ENCODE peak calls at places on chromosomes 1 and 21, in nine cellular contexts. One of them, this sample, is unnamed. For H3K27me3, the result is how much of the 10 kb centered on the place peaks cover.

GRCh38 chr1:159339517-159339916 is 37.4 kb downstream of the FCER1A start:
- DNase-seq in stomach: no peak
- DNase-seq in heart left ventricle: no peak
- DNase-seq in HCT116: no peak
- DNase-seq in colonic mucosa: no peak
- DNase-seq in naive thymus-derived CD4-positive, alpha-beta T cell: no peak
- DNase-seq in heart right ventricle: no peak
- DNase-seq in AG04450: no peak
- DNase-seq in bronchial epithelial cell: no peak
- DNase-seq in this sample: no peak

GRCh38 chr1:234125283-234125682 is 220.8 kb downstream of the SLC35F3 start:
- DNase-seq in stomach: no peak
- DNase-seq in heart left ventricle: no peak
- DNase-seq in HCT116: no peak
- DNase-seq in colonic mucosa: peak
- DNase-seq in naive thymus-derived CD4-positive, alpha-beta T cell: no peak
- DNase-seq in heart right ventricle: no peak
- DNase-seq in AG04450: no peak
- DNase-seq in bronchial epithelial cell: peak
- DNase-seq in this sample: no peak

GRCh38 chr1:40450491-40451237 is 388 bp downstream of the ZFP69B start:
- DNase-seq in stomach: peak
- DNase-seq in heart left ventricle: no peak
- DNase-seq in HCT116: no peak
- DNase-seq in colonic mucosa: peak
- DNase-seq in naive thymus-derived CD4-positive, alpha-beta T cell: no peak
- DNase-seq in heart right ventricle: no peak
- DNase-seq in AG04450: peak
- DNase-seq in bronchial epithelial cell: peak
- DNase-seq in this sample: peak

GRCh38 chr1:6205849-6206845 is at the start of gene RNF207:
- DNase-seq in stomach: peak
- DNase-seq in heart left ventricle: peak
- DNase-seq in HCT116: peak
- DNase-seq in colonic mucosa: peak
- DNase-seq in naive thymus-derived CD4-positive, alpha-beta T cell: no peak
- DNase-seq in heart right ventricle: peak
- DNase-seq in AG04450: no peak
- DNase-seq in bronchial epithelial cell: peak
- DNase-seq in this sample: no peak

GRCh38 chr1:114350731-114351445 is 160.1 kb downstream of the TRIM33 start:
- DNase-seq in stomach: no peak
- DNase-seq in heart left ventricle: no peak
- DNase-seq in HCT116: no peak
- DNase-seq in colonic mucosa: no peak
- DNase-seq in naive thymus-derived CD4-positive, alpha-beta T cell: no peak
- DNase-seq in heart right ventricle: no peak
- DNase-seq in AG04450: no peak
- DNase-seq in bronchial epithelial cell: no peak
- DNase-seq in this sample: no peak

GRCh38 chr1:179816196-179816960 is 61.2 kb downstream of the TOR1AIP2 start:
- DNase-seq in stomach: no peak
- DNase-seq in heart left ventricle: peak
- DNase-seq in HCT116: no peak
- DNase-seq in colonic mucosa: no peak
- DNase-seq in naive thymus-derived CD4-positive, alpha-beta T cell: no peak
- DNase-seq in heart right ventricle: peak
- DNase-seq in AG04450: no peak
- DNase-seq in bronchial epithelial cell: no peak
- DNase-seq in this sample: no peak

GRCh38 chr1:68819190-68819829 is 322.4 kb upstream of the DEPDC1 start:
- DNase-seq in stomach: no peak
- DNase-seq in heart left ventricle: no peak
- DNase-seq in HCT116: peak
- DNase-seq in colonic mucosa: no peak
- DNase-seq in naive thymus-derived CD4-positive, alpha-beta T cell: no peak
- DNase-seq in heart right ventricle: no peak
- DNase-seq in AG04450: no peak
- DNase-seq in bronchial epithelial cell: peak
- DNase-seq in this sample: peak

GRCh38 chr1:240465531-240465940 is 146.4 kb downstream of the GREM2 start:
- DNase-seq in stomach: no peak
- DNase-seq in heart left ventricle: no peak
- DNase-seq in HCT116: no peak
- DNase-seq in colonic mucosa: no peak
- DNase-seq in naive thymus-derived CD4-positive, alpha-beta T cell: no peak
- DNase-seq in heart right ventricle: no peak
- DNase-seq in AG04450: peak
- DNase-seq in bronchial epithelial cell: no peak
- DNase-seq in this sample: no peak

GRCh38 chr1:161733526-161733925 is 12.2 kb downstream of the FCRLB start:
- DNase-seq in stomach: no peak
- DNase-seq in heart left ventricle: no peak
- DNase-seq in HCT116: no peak
- DNase-seq in colonic mucosa: no peak
- DNase-seq in naive thymus-derived CD4-positive, alpha-beta T cell: no peak
- DNase-seq in heart right ventricle: no peak
- DNase-seq in AG04450: peak
- DNase-seq in bronchial epithelial cell: peak
- DNase-seq in this sample: no peak

GRCh38 chr1:174262747-174263241 is 103.5 kb downstream of the RABGAP1L start:
- DNase-seq in stomach: no peak
- DNase-seq in heart left ventricle: no peak
- DNase-seq in HCT116: peak
- DNase-seq in colonic mucosa: no peak
- DNase-seq in naive thymus-derived CD4-positive, alpha-beta T cell: peak
- DNase-seq in heart right ventricle: no peak
- DNase-seq in AG04450: peak
- DNase-seq in bronchial epithelial cell: peak
- DNase-seq in this sample: peak

GRCh38 chr21:29072873-29073221 is 601 bp downstream of the CCT8 start:
- DNase-seq in stomach: no peak
- DNase-seq in heart left ventricle: no peak
- DNase-seq in HCT116: no peak
- DNase-seq in colonic mucosa: no peak
- DNase-seq in naive thymus-derived CD4-positive, alpha-beta T cell: no peak
- DNase-seq in heart right ventricle: no peak
- DNase-seq in AG04450: no peak
- DNase-seq in bronchial epithelial cell: peak
- DNase-seq in this sample: no peak

GRCh38 chr1:234067584-234067983 is 163.1 kb downstream of the SLC35F3 start:
- DNase-seq in stomach: no peak
- DNase-seq in heart left ventricle: no peak
- DNase-seq in HCT116: no peak
- DNase-seq in colonic mucosa: no peak
- DNase-seq in naive thymus-derived CD4-positive, alpha-beta T cell: no peak
- DNase-seq in heart right ventricle: no peak
- DNase-seq in AG04450: no peak
- DNase-seq in bronchial epithelial cell: no peak
- DNase-seq in this sample: peak

DNA sequence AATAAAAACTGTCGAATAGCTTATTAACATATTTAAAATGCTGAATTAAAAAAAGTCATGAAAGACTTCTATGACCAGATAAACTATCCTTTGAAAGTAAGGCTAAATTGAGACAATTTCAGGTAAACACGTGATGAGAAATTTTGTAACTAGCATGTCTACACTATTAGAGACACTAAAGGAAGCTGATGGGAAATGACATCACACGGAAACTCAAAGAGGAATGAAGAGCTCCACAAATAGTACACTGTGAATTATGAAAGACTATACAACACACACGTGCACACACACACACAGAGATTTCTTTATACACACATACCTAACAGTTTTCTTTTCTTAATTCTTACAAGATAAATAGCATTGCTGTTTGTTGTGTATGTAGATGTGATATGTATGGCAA is 70.9 kb upstream of the PLA2G4A start:
- DNase-seq in stomach: no peak
- DNase-seq in heart left ventricle: no peak
- DNase-seq in HCT116: no peak
- DNase-seq in colonic mucosa: no peak
- DNase-seq in naive thymus-derived CD4-positive, alpha-beta T cell: no peak
- DNase-seq in heart right ventricle: no peak
- DNase-seq in AG04450: no peak
- DNase-seq in bronchial epithelial cell: no peak
- DNase-seq in this sample: no peak
- H3K27me3 ChIP-seq in stomach: under half
- H3K27me3 ChIP-seq in heart left ventricle: under half
- H3K27me3 ChIP-seq in HCT116: under half
- H3K27me3 ChIP-seq in colonic mucosa: under half
- H3K27me3 ChIP-seq in naive thymus-derived CD4-positive, alpha-beta T cell: under half
- H3K27me3 ChIP-seq in heart right ventricle: under half
- H3K27me3 ChIP-seq in AG04450: under half
- H3K27me3 ChIP-seq in bronchial epithelial cell: under half
- H3K27me3 ChIP-seq in this sample: under half

GRCh38 chr1:244836135-244836521 is 670 bp downstream of the COX20 start:
- DNase-seq in stomach: no peak
- DNase-seq in heart left ventricle: no peak
- DNase-seq in HCT116: no peak
- DNase-seq in colonic mucosa: peak
- DNase-seq in naive thymus-derived CD4-positive, alpha-beta T cell: no peak
- DNase-seq in heart right ventricle: no peak
- DNase-seq in AG04450: no peak
- DNase-seq in bronchial epithelial cell: no peak
- DNase-seq in this sample: no peak

GRCh38 chr1:244835276-244836134 is at the start of gene COX20:
- DNase-seq in stomach: peak
- DNase-seq in heart left ventricle: peak
- DNase-seq in HCT116: peak
- DNase-seq in colonic mucosa: peak
- DNase-seq in naive thymus-derived CD4-positive, alpha-beta T cell: peak
- DNase-seq in heart right ventricle: peak
- DNase-seq in AG04450: peak
- DNase-seq in bronchial epithelial cell: peak
- DNase-seq in this sample: no peak

GRCh38 chr1:244839656-244840055 is 4.2 kb downstream of the COX20 start:
- DNase-seq in stomach: no peak
- DNase-seq in heart left ventricle: no peak
- DNase-seq in HCT116: no peak
- DNase-seq in colonic mucosa: no peak
- DNase-seq in naive thymus-derived CD4-positive, alpha-beta T cell: no peak
- DNase-seq in heart right ventricle: no peak
- DNase-seq in AG04450: no peak
- DNase-seq in bronchial epithelial cell: no peak
- DNase-seq in this sample: no peak

GRCh38 chr1:244836598-244836997 is 1.1 kb downstream of the COX20 start:
- DNase-seq in stomach: no peak
- DNase-seq in heart left ventricle: no peak
- DNase-seq in HCT116: no peak
- DNase-seq in colonic mucosa: no peak
- DNase-seq in naive thymus-derived CD4-positive, alpha-beta T cell: no peak
- DNase-seq in heart right ventricle: no peak
- DNase-seq in AG04450: no peak
- DNase-seq in bronchial epithelial cell: no peak
- DNase-seq in this sample: no peak

GRCh38 chr1:244837597-244838258 is 2.3 kb downstream of the COX20 start:
- DNase-seq in stomach: no peak
- DNase-seq in heart left ventricle: no peak
- DNase-seq in HCT116: no peak
- DNase-seq in colonic mucosa: no peak
- DNase-seq in naive thymus-derived CD4-positive, alpha-beta T cell: no peak
- DNase-seq in heart right ventricle: no peak
- DNase-seq in AG04450: no peak
- DNase-seq in bronchial epithelial cell: no peak
- DNase-seq in this sample: no peak
- H3K4me3 ChIP-seq in stomach: no peak
- H3K4me3 ChIP-seq in heart left ventricle: peak
- H3K4me3 ChIP-seq in HCT116: no peak
- H3K4me3 ChIP-seq in colonic mucosa: no peak
- H3K4me3 ChIP-seq in naive thymus-derived CD4-positive, alpha-beta T cell: no peak
- H3K4me3 ChIP-seq in heart right ventricle: no peak
- H3K4me3 ChIP-seq in AG04450: peak
- H3K4me3 ChIP-seq in bronchial epithelial cell: no peak
- H3K4me3 ChIP-seq in this sample: peak

DNA sequence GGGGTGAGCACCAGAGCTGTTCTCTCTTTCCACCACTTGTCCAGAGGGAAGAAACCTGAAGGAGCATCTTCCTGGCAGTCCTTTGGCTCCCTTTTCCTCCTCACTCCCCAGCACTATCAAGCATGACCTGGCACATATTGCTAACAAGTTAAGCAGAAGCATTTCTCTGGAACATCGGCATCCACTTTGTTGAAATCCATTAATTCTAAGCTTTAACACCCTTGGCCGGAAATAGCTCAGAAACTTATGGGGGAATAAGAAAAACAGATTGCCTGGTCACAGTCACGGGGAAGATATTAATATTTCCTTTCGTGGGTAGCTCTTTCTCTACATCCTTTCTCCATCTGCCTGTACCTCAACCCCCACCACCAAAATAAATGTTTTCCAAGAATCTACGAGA is 351.3 kb downstream of the NUF2 start:
- DNase-seq in stomach: no peak
- DNase-seq in heart left ventricle: no peak
- DNase-seq in HCT116: no peak
- DNase-seq in colonic mucosa: no peak
- DNase-seq in naive thymus-derived CD4-positive, alpha-beta T cell: no peak
- DNase-seq in heart right ventricle: no peak
- DNase-seq in AG04450: no peak
- DNase-seq in bronchial epithelial cell: no peak
- DNase-seq in this sample: no peak
- H3K27me3 ChIP-seq in stomach: under half
- H3K27me3 ChIP-seq in heart left ventricle: under half
- H3K27me3 ChIP-seq in HCT116: under half
- H3K27me3 ChIP-seq in colonic mucosa: under half
- H3K27me3 ChIP-seq in naive thymus-derived CD4-positive, alpha-beta T cell: under half
- H3K27me3 ChIP-seq in heart right ventricle: under half
- H3K27me3 ChIP-seq in AG04450: under half
- H3K27me3 ChIP-seq in bronchial epithelial cell: under half
- H3K27me3 ChIP-seq in this sample: under half

GRCh38 chr1:200302893-200303250 is 107.0 kb downstream of the ZNF281 start:
- DNase-seq in stomach: peak
- DNase-seq in heart left ventricle: no peak
- DNase-seq in HCT116: no peak
- DNase-seq in colonic mucosa: no peak
- DNase-seq in naive thymus-derived CD4-positive, alpha-beta T cell: no peak
- DNase-seq in heart right ventricle: peak
- DNase-seq in AG04450: no peak
- DNase-seq in bronchial epithelial cell: no peak
- DNase-seq in this sample: no peak
- H3K4me3 ChIP-seq in stomach: peak
- H3K4me3 ChIP-seq in heart left ventricle: peak
- H3K4me3 ChIP-seq in HCT116: peak
- H3K4me3 ChIP-seq in colonic mucosa: peak
- H3K4me3 ChIP-seq in naive thymus-derived CD4-positive, alpha-beta T cell: peak
- H3K4me3 ChIP-seq in heart right ventricle: peak
- H3K4me3 ChIP-seq in AG04450: peak
- H3K4me3 ChIP-seq in bronchial epithelial cell: peak
- H3K4me3 ChIP-seq in this sample: peak

DNA sequence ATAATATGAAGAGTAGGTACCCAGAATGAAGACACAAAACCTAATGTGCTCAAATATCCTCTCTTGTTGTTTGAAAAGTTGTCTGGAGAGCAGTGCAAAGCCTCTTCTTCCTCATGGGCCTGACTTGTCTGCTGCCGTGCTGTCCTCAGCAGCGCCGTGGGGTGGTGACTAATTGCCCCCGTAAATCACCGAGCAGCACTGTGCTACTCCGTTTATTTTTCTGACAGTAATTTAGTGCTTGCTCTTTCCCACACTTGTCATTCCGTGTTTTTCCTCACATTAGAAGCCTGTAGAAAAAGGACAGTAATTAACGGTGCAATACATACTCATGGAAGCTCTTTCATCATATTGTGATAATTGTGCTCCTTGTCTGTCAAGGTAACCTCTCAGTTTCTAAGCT is 114.8 kb upstream of the BARHL2 start:
- DNase-seq in stomach: no peak
- DNase-seq in heart left ventricle: no peak
- DNase-seq in HCT116: no peak
- DNase-seq in colonic mucosa: no peak
- DNase-seq in naive thymus-derived CD4-positive, alpha-beta T cell: no peak
- DNase-seq in heart right ventricle: no peak
- DNase-seq in AG04450: no peak
- DNase-seq in bronchial epithelial cell: no peak
- DNase-seq in this sample: no peak
- H3K27me3 ChIP-seq in stomach: under half
- H3K27me3 ChIP-seq in heart left ventricle: under half
- H3K27me3 ChIP-seq in HCT116: under half
- H3K27me3 ChIP-seq in colonic mucosa: under half
- H3K27me3 ChIP-seq in naive thymus-derived CD4-positive, alpha-beta T cell: under half
- H3K27me3 ChIP-seq in heart right ventricle: under half
- H3K27me3 ChIP-seq in AG04450: half or more
- H3K27me3 ChIP-seq in bronchial epithelial cell: under half
- H3K27me3 ChIP-seq in this sample: half or more

This sample was measured in kidney epithelial cell.